ENCODE peak calls at places on chromosome 5, in eight cellular contexts. C, R, J, Z, M, X, W and L are unnamed samples.

GRCh38 chr5:60366489-60366888 is 333.5 kb downstream of the DEPDC1B start:
- DNase-seq in J (no peak), M (no peak), Z (no peak), C (no peak), R (peak), X (peak), W (peak), L (no peak)

GRCh38 chr5:55821731-55822512 is 29.2 kb upstream of the IL31RA start:
- DNase-seq in Z (peak), X (no peak), J (no peak), M (no peak), C (no peak), W (peak), R (no peak), L (no peak)

GRCh38 chr5:144356489-144356888 is 185.8 kb downstream of the KCTD16 start:
- DNase-seq in Z (no peak), R (no peak), J (no peak), C (no peak), X (no peak), W (no peak), M (no peak), L (no peak)

GRCh38 chr5:107401470-107402085 is 269.2 kb downstream of the EFNA5 start:
- DNase-seq in X (no peak), J (no peak), M (no peak), W (no peak), Z (no peak), C (no peak), R (no peak), L (no peak)

GRCh38 chr5:106523842-106524241 is 1146.9 kb downstream of the EFNA5 start:
- DNase-seq in X (no peak), W (no peak), J (no peak), C (no peak), Z (no peak), M (no peak), R (no peak), L (no peak)

GRCh38 chr5:15774632-15775031 is 274.7 kb downstream of the FBXL7 start:
- DNase-seq in M (no peak), R (no peak), W (no peak), C (no peak), Z (peak), X (no peak), J (peak), L (no peak)

GRCh38 chr5:132008961-132009680 is 2.3 kb downstream of the ACSL6 start:
- DNase-seq in Z (no peak), R (peak), X (no peak), W (no peak), J (peak), M (no peak), C (no peak), L (no peak)

GRCh38 chr5:78544531-78545200 is 103.9 kb downstream of the LHFPL2 start:
- DNase-seq in Z (no peak), J (no peak), C (no peak), W (no peak), M (no peak), X (peak), R (no peak), L (no peak)

GRCh38 chr5:1004598-1005361 is 3.8 kb upstream of the NKD2 start:
- DNase-seq in R (peak), J (no peak), X (peak), M (peak), W (peak), C (peak), Z (peak), L (no peak)

GRCh38 chr5:171523781-171524180 is 104.3 kb downstream of the FGF18 start:
- DNase-seq in R (no peak), Z (no peak), W (no peak), M (no peak), C (no peak), X (no peak), J (no peak), L (no peak)

GRCh38 chr5:149735066-149735465 is 5.0 kb downstream of the PPARGC1B start:
- DNase-seq in W (no peak), R (no peak), Z (no peak), M (no peak), X (no peak), J (peak), C (no peak), L (no peak)

GRCh38 chr5:98769006-98769255 is 4.5 kb upstream of the RGMB start:
- DNase-seq in R (no peak), Z (peak), C (no peak), X (no peak), M (peak), W (peak), J (peak), L (no peak)

GRCh38 chr5:35035271-35035670 is 12.5 kb downstream of the AGXT2 start:
- DNase-seq in J (no peak), R (no peak), M (no peak), W (no peak), X (no peak), C (no peak), Z (no peak), L (no peak)

DNA sequence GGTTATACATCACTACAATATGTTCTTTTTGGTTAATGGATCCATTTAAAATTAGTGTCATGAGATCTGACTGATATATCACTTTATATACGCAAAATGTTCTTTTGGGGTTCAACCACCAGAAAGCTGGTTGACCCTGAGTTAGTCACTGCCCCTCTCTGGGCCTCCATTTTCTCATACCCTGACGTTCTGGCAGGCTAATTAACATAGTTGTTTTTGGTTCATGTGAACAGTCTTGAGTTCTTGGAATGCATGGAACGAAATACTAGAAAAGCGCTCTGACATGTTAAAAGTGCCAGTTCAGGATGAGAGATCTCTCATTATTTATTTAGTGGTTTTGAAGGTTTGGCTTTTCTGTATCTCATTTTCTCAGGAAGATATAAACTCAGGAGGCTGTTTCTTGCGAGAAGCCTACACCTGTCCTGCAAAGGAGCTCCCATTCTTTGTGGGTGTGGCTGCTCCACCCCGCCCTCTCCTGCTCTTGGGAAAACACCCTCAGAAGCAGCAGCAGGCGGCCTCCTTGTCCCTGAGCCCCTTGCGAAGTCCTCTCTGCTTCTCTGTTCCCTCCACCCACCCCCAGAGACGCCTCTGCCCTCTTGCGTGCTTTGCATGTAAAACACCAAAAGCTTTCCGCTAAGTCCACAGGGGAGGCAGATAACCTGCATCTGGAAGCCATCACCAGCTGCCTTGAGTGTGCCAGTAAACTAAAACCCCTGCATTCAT is 302.4 kb upstream of the PANK3 start:
- DNase-seq in C (no peak), M (no peak), J (no peak), R (no peak), X (no peak), Z (peak), W (no peak), L (no peak)
- TF ChIP-seq CTCF in C (no peak), M (no peak), J (no peak), R (no peak), X (no peak), Z (no peak), W (no peak), L (no peak)

GRCh38 chr5:126998201-126998631 is 32.1 kb downstream of the MARCHF3 start:
- DNase-seq in J (no peak), M (no peak), X (peak), Z (no peak), R (no peak), W (no peak), C (no peak), L (no peak)
- TF ChIP-seq CTCF in J (no peak), M (no peak), X (no peak), Z (no peak), R (no peak), W (no peak), C (no peak), L (no peak)

GRCh38 chr5:135181653-135182052 is 147.6 kb upstream of the PITX1 start:
- DNase-seq in J (no peak), C (no peak), X (no peak), R (no peak), Z (no peak), M (no peak), W (no peak), L (no peak)
- TF ChIP-seq CTCF in J (no peak), C (no peak), X (no peak), R (no peak), Z (no peak), M (no peak), W (no peak), L (no peak)

GRCh38 chr5:180161420-180162303 is 47.3 kb downstream of the RASGEF1C start:
- DNase-seq in J (no peak), M (no peak), Z (no peak), C (no peak), X (no peak), W (no peak), R (peak), L (no peak)
- TF ChIP-seq CTCF in J (no peak), M (no peak), Z (peak), C (no peak), X (no peak), W (no peak), R (no peak), L (no peak)

DNA sequence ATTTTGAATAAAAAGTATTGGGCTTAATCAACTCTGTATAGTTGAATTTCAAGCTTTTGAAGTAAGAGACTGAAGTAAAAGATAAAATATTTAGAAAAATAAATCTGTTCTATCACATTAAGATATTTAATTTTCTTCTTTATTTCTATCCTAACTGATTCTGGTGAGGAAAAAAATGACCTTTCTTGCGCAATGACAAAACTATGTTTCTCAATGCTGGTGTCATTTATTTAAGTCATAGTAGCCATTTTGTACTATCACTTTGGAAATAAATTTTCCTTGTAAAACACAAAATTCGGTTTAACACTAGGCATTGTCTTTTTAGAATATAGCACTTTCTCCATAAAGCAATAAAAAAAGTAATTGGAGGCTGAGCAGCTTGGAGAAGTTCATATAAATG is 728.0 kb downstream of the CDH9 start:
- DNase-seq in W (no peak), Z (no peak), X (no peak), M (no peak), C (no peak), J (peak), R (no peak), L (no peak)
- TF ChIP-seq CTCF in W (no peak), Z (no peak), X (no peak), M (no peak), C (no peak), J (no peak), R (no peak), L (no peak)